ENCODE peak calls at places on chromosomes 11 and 22, in six cellular contexts. J is stomach, O is RPMI8226, A is RWPE1, M is amygdala, U is hepatic stellate cell. L is an unnamed sample.
A peak's percentile ranks its signal among the peaks of the same experiment; 100 is the strongest.

GRCh38 chr11:108802492-108802891 is 137.6 kb downstream of the DDX10 start:
- DNase-seq in A (no peak), U (no peak), J (no peak), M (no peak), O (no peak), L (no peak)

GRCh38 chr22:47552541-47553205 is 790.2 kb downstream of the TBC1D22A start:
- DNase-seq in M (no peak), U (no peak), A (no peak), J (no peak), O (peak; percentile 37), L (no peak)

GRCh38 chr11:102279641-102280170 is 37.6 kb upstream of the BIRC3 start:
- DNase-seq in U (no peak), A (no peak), M (no peak), J (no peak), O (no peak), L (peak; percentile 36)

GRCh38 chr11:66617148-66617814 is 851 bp downstream of the RBM14 start:
- DNase-seq in U (peak; percentile 42), O (no peak), A (peak; percentile 24), M (no peak), J (no peak), L (no peak)

GRCh38 chr11:109772846-109773400 is 320.3 kb upstream of the ZC3H12C start:
- DNase-seq in U (no peak), O (no peak), M (no peak), J (no peak), A (no peak), L (no peak)

GRCh38 chr11:3152471-3153110 is 12.5 kb downstream of the OSBPL5 start:
- DNase-seq in O (no peak), M (no peak), A (no peak), J (no peak), U (no peak), L (no peak)

GRCh38 chr11:130487390-130488186 is 39.1 kb downstream of the ADAMTS15 start:
- DNase-seq in U (no peak), J (no peak), M (no peak), A (no peak), O (no peak), L (no peak)

GRCh38 chr22:41699264-41700104 is at the start of gene MEI1:
- DNase-seq in M (peak; percentile 64), O (peak; percentile 47), U (peak; percentile 97), J (peak; percentile 90), A (peak; percentile 75), L (peak; percentile 71)

GRCh38 chr11:94129505-94130335 is 1.1 kb downstream of the PANX1 start:
- DNase-seq in U (no peak), J (no peak), M (no peak), O (no peak), A (peak; percentile 84), L (peak; percentile 48)

GRCh38 chr11:77547863-77548551 is 41.7 kb upstream of the AQP11 start:
- DNase-seq in J (no peak), A (peak; percentile 41), M (peak; percentile 4), O (peak; percentile 74), U (peak; percentile 50), L (peak; percentile 71)

GRCh38 chr11:73521621-73522020 is 76.3 kb downstream of the FAM168A start:
- DNase-seq in M (no peak), O (no peak), J (no peak), A (no peak), U (no peak), L (peak; percentile 61)

GRCh38 chr22:19727310-19728150 is 4.2 kb downstream of the GP1BB start:
- DNase-seq in M (no peak), U (no peak), A (no peak), O (no peak), J (no peak), L (no peak)

GRCh38 chr11:85705805-85706204 is 19.8 kb upstream of the CCDC89 start:
- DNase-seq in U (no peak), O (no peak), A (no peak), M (no peak), J (no peak), L (no peak)

L was measured in lung microvascular endothelial cell.